ENCODE peak calls at places on chromosomes 4 and X, in ten cellular contexts. N, W, O, C, U, R, V, K, X and S are unnamed samples.

GRCh38 chr4:102299708-102300107 is 45.6 kb downstream of the SLC39A8 start:
- DNase-seq in N (peak), C (no peak), W (peak), V (peak), X (no peak), K (peak), U (no peak), R (no peak), O (peak), S (no peak)

GRCh38 chr4:173527103-173527876 is 2.7 kb downstream of the HAND2 start:
- DNase-seq in U (no peak), X (peak), O (no peak), K (no peak), V (no peak), W (no peak), N (peak), R (peak), C (no peak), S (no peak)

GRCh38 chr4:74223801-74224200 is 65.9 kb downstream of the MTHFD2L start:
- DNase-seq in O (peak), V (no peak), U (no peak), C (no peak), R (no peak), X (no peak), N (no peak), W (no peak), K (no peak), S (no peak)

GRCh38 chr4:75248770-75249467 is 265.3 kb downstream of the RCHY1 start:
- DNase-seq in K (no peak), W (no peak), V (no peak), X (no peak), O (peak), C (no peak), U (no peak), R (no peak), N (no peak), S (no peak)

GRCh38 chr4:167642250-167642649 is 408.0 kb upstream of the SPOCK3 start:
- DNase-seq in R (no peak), N (no peak), U (no peak), K (no peak), O (peak), C (no peak), W (no peak), V (no peak), X (no peak), S (no peak)

GRCh38 chrX:154483325-154483724 is 3.1 kb downstream of the UBL4A start:
- DNase-seq in U (no peak), V (no peak), O (no peak), W (no peak), K (no peak), N (no peak), C (no peak), R (no peak), X (no peak), S (no peak)

GRCh38 chr4:8215001-8215427 is 15.9 kb downstream of the SH3TC1 start:
- DNase-seq in X (no peak), O (peak), N (no peak), C (no peak), U (no peak), V (no peak), K (no peak), W (peak), R (no peak), S (no peak)

GRCh38 chrX:74521961-74522833 is 92.2 kb downstream of the RLIM start:
- DNase-seq in V (no peak), X (peak), U (no peak), K (no peak), W (no peak), R (no peak), N (no peak), O (no peak), C (no peak), S (no peak)

GRCh38 chr4:94171616-94172015 is 36.0 kb upstream of the SMARCAD1 start:
- DNase-seq in K (peak), U (no peak), V (no peak), R (no peak), W (no peak), X (no peak), N (peak), O (no peak), C (no peak), S (no peak)

GRCh38 chr4:184262901-184263300 is 45.2 kb upstream of the ENPP6 start:
- DNase-seq in U (no peak), R (no peak), X (no peak), V (no peak), C (no peak), O (no peak), K (no peak), N (no peak), W (no peak), S (no peak)

GRCh38 chrX:20596856-20597255 is 330.1 kb upstream of the RPS6KA3 start:
- DNase-seq in W (no peak), U (no peak), V (no peak), N (no peak), K (no peak), X (no peak), O (no peak), R (no peak), C (no peak), S (no peak)

GRCh38 chr4:65071532-65071931 is 598.8 kb downstream of the EPHA5 start:
- DNase-seq in X (no peak), V (no peak), R (no peak), C (no peak), W (no peak), K (no peak), O (no peak), N (no peak), U (no peak), S (no peak)

GRCh38 chrX:10484683-10485247 is 135.6 kb downstream of the MID1 start:
- DNase-seq in W (no peak), U (no peak), V (no peak), O (no peak), C (no peak), K (no peak), R (no peak), N (peak), X (no peak), S (no peak)

GRCh38 chr4:186021461-186022167 is 47.3 kb upstream of the TLR3 start:
- DNase-seq in R (no peak), O (peak), V (no peak), U (no peak), N (peak), K (no peak), W (no peak), X (no peak), C (no peak), S (no peak)

GRCh38 chrX:41238543-41238942 is 95.4 kb upstream of the DDX3X start:
- DNase-seq in X (no peak), R (no peak), C (no peak), N (no peak), V (no peak), W (no peak), O (peak), U (no peak), K (peak), S (no peak)

GRCh38 chrX:47743504-47743903 is 84.5 kb upstream of the UXT start:
- DNase-seq in W (no peak), C (no peak), R (no peak), O (no peak), U (no peak), N (no peak), V (no peak), K (no peak), X (no peak), S (no peak)

GRCh38 chr4:11698846-11699590 is 270.3 kb upstream of the HS3ST1 start:
- DNase-seq in X (no peak), C (no peak), N (no peak), W (no peak), O (peak), U (no peak), V (peak), R (no peak), K (no peak), S (no peak)

GRCh38 chr4:132502096-132502552 is 647.0 kb upstream of the PCDH10 start:
- DNase-seq in X (no peak), C (no peak), W (no peak), V (no peak), N (no peak), K (no peak), O (peak), U (no peak), R (no peak), S (no peak)

GRCh38 chrX:24298191-24298590 is 15.7 kb downstream of the SUPT20HL2 start:
- DNase-seq in V (no peak), O (peak), X (no peak), W (no peak), R (no peak), K (no peak), U (no peak), N (no peak), C (no peak), S (no peak)

GRCh38 chr4:113739197-113739596 is 22.3 kb downstream of the CAMK2D start:
- DNase-seq in N (no peak), R (no peak), C (no peak), U (no peak), X (no peak), W (no peak), V (no peak), O (no peak), K (no peak), S (no peak)

GRCh38 chrX:149996515-149996914 is 58.2 kb upstream of the EOLA2 start:
- DNase-seq in W (no peak), V (no peak), C (no peak), O (no peak), X (no peak), N (no peak), K (no peak), R (no peak), U (no peak), S (no peak)

GRCh38 chr4:39020130-39020529 is 12.1 kb downstream of the TMEM156 start:
- DNase-seq in C (no peak), N (no peak), O (peak), K (no peak), R (no peak), V (no peak), U (no peak), W (no peak), X (no peak), S (no peak)

GRCh38 chrX:25005382-25006185 is 10.2 kb downstream of the ARX start:
- DNase-seq in O (no peak), C (no peak), U (no peak), K (no peak), N (no peak), X (no peak), W (no peak), R (peak), V (no peak), S (no peak)

GRCh38 chr4:7157140-7157488 is 35.2 kb upstream of the SORCS2 start:
- DNase-seq in N (no peak), W (no peak), C (no peak), U (no peak), V (no peak), X (no peak), K (no peak), O (no peak), R (no peak), S (peak)

GRCh38 chr4:81531410-81531809 is 59.7 kb upstream of the RASGEF1B start:
- DNase-seq in C (no peak), R (no peak), K (no peak), U (no peak), O (no peak), V (no peak), N (peak), X (no peak), W (no peak), S (no peak)

GRCh38 chr4:3863841-3864734 is 97.9 kb downstream of the ADRA2C start:
- DNase-seq in K (no peak), R (peak), V (no peak), U (no peak), O (no peak), X (peak), C (peak), W (no peak), N (no peak), S (no peak)

DNA sequence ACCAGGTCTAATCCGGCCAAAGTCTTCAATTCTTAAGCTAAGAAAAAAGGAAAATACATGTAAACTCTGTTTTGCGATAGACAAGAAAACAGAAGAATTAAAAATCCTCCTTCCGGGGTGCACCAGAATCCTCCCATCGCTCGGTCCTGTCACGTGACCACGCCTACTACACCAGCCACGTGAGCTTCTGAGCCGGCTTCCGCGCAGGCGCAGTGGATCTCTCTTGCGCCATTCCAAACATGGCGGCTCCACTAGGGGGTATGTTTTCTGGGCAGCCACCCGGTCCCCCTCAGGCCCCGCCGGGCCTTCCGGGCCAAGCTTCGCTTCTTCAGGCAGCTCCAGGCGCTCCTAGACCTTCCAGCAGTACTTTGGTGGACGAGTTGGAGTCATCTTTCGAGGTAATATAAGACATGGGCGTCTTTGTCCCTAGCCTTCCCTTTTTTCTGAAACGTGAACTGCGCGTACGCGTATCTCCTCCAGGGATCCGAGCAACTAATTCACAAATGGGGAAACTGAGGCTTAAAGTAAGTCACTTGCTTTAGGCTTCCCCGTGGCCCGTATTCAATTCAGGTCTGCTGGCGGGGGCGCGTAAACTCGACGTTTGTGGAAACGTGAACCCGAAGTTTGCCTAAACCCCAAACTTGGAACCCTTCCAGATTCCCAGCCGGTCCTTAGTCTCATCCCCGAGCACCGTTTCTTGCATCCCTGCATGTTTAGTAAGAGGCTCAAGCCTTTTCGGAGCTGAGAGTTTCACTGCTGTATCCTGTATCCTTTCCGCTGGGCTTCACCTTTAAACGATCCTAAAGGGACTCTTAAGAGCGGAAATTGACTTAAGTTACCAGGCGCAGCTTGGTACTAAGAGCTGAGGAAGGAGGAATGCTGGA is at the start of gene MED28:
- DNase-seq in R (peak), V (peak), C (peak), W (peak), N (peak), K (peak), U (peak), O (peak), X (peak), S (peak)
- TF ChIP-seq POLR2AphosphoS5 in R (peak), V (peak), C (peak), W (peak), N (peak), K (peak), U (peak), O (peak), X (peak), S (peak)

DNA sequence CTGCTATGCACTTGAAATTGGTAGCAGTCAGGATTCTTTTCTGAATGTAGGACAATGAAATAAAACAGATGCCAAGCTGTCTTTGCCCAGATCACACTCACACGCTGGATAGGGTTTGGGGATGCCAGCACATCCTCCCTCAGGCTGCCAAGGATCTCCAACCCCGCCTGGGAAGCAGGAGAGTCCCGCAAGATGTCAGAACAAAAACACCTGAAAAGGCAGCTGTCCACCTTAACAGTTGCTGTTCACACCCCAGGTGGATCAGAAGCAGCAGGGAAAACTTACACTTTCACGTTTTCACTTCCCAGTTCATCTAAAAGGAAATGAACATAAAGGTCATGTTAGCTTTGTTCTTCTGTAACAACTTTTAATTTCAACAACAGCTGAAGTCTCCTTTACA is 35.7 kb downstream of the TMEM154 start:
- DNase-seq in K (no peak), C (no peak), V (no peak), X (no peak), U (no peak), O (no peak), W (no peak), R (no peak), N (no peak), S (no peak)
- H3K27ac ChIP-seq in K (peak), C (no peak), V (no peak), X (peak), U (no peak), O (no peak), W (peak), R (peak), N (no peak), S (no peak)

DNA sequence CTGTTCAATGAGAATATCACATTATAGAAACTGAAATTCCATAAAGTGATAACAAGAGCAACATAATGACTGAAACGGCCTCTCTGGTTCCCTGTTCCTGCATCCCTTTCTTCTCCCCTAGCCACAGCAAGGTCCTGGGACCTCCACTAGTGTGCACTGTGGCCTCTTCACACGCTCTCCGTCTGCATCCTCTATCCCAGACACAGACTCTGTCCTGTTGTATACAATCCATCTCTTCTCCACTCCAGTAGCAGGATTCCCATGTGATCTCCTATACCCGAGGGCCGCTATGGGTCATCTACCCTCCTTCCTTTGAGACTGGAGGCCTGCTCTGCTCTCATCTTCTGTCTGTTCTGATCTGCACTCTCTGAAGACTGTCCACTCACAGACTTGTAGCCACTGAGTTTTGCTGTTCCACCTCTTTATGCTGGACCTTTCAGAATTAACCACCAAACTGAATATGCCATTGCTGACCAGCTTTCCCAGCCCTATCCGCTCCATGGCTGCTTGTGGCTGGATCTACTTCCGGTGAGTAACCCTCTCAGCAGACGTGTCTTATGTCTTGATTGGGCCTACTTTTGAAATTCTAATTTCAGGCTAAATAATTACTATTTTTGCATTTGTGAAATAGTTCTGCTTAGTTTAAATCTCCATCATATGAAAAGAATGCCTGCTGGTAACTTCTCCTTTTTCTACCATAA is 105.1 kb upstream of the NAP1L5 start:
- DNase-seq in V (no peak), K (no peak), O (no peak), R (no peak), W (no peak), N (no peak), C (no peak), U (no peak), X (no peak), S (no peak)
- H3K4me3 ChIP-seq in V (no peak), K (no peak), O (no peak), R (no peak), W (no peak), N (no peak), C (no peak), U (no peak), X (no peak), S (no peak)

GRCh38 chrX:37781808-37782207 is 1.9 kb downstream of the CYBB start:
- DNase-seq in V (no peak), R (no peak), W (no peak), O (peak), X (no peak), U (no peak), C (no peak), K (peak), N (no peak), S (no peak)

GRCh38 chrX:37776987-37777325 is 2.9 kb upstream of the CYBB start:
- DNase-seq in R (no peak), U (no peak), N (no peak), W (no peak), X (no peak), C (no peak), O (no peak), K (no peak), V (no peak), S (no peak)

GRCh38 chrX:37783284-37783683 is 3.4 kb downstream of the CYBB start:
- DNase-seq in X (no peak), C (no peak), R (no peak), U (no peak), N (no peak), K (peak), O (no peak), V (no peak), W (no peak), S (no peak)

GRCh38 chrX:37776283-37776986 is 3.4 kb upstream of the CYBB start:
- DNase-seq in U (no peak), N (no peak), W (no peak), V (no peak), C (no peak), X (no peak), O (no peak), K (peak), R (no peak), S (no peak)

DNA sequence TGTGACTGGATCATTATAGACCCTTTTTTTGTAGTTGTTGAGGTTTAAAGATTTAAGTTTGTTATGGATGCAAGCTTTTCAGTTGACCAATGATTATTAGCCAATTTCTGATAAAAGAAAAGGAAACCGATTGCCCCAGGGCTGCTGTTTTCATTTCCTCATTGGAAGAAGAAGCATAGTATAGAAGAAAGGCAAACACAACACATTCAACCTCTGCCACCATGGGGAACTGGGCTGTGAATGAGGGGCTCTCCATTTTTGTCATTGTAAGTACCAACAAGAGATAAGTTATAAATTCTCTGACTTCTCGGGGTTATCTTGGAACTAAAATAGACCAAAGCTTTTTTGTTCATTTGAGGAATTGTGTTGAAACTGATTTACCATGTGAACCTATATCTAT is at the start of gene CYBB:
- DNase-seq in V (no peak), R (no peak), N (no peak), K (peak), X (no peak), C (no peak), U (no peak), O (no peak), W (no peak), S (no peak)
- TF ChIP-seq POLR2AphosphoS5 in V (no peak), R (no peak), N (no peak), K (no peak), X (no peak), C (no peak), U (peak), O (no peak), W (no peak), S (no peak)

DNA sequence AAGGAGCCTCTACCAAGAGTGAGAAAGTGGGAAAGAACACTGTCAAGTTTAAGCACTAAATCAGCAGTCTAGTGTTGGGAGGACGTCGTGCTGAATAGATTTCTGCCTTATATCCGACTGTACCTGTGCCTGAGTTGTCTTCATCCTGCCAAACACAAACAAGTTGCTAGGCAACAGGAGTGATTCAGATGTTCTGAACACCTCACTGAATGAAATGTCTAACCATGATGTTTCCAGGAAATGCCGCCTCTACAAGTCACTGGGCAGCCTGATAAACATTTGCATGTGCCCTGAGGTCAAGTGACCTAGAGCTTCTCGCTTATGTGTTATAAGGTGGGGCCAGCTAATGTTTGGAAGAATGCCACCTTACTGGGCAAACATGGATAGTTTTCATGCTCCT is 37.9 kb downstream of the SGMS2 start:
- DNase-seq in W (peak), V (peak), X (no peak), N (peak), O (peak), K (no peak), U (peak), R (no peak), C (no peak), S (no peak)
- H3K27ac ChIP-seq in W (no peak), V (no peak), X (peak), N (no peak), O (peak), K (no peak), U (peak), R (no peak), C (no peak), S (no peak)

GRCh38 chr4:70704333-70705145 is 16.2 kb downstream of the UTP3 start:
- DNase-seq in C (peak), K (peak), X (peak), W (peak), N (peak), O (peak), R (peak), U (peak), V (peak), S (peak)
- H3K4me3 ChIP-seq in C (peak), K (peak), X (peak), W (peak), N (peak), O (peak), R (peak), U (peak), V (peak), S (peak)

GRCh38 chrX:69025802-69026301 is 139.4 kb downstream of the PJA1 start:
- DNase-seq in X (no peak), U (no peak), C (no peak), W (no peak), V (no peak), O (no peak), N (no peak), R (no peak), K (no peak), S (no peak)
- TF ChIP-seq POLR2AphosphoS5 in X (no peak), U (no peak), C (no peak), W (no peak), V (no peak), O (no peak), N (no peak), R (no peak), K (no peak), S (no peak)